ENCODE peak calls at places on chromosome 1, in eight cellular contexts. M is BE2C, S is tibial artery, U is brain microvascular endothelial cell, Q is AG04449, Z is tibial nerve, I is GM13976, C is cardiac muscle cell. A is an unnamed sample.

GRCh38 chr1:33515607-33516006 is 43.2 kb downstream of the ZSCAN20 start:
- DNase-seq in Z (no peak), C (no peak), S (no peak), Q (no peak), M (no peak), U (no peak), I (no peak), A (no peak)

GRCh38 chr1:98046031-98046641 is 125.3 kb upstream of the DPYD start:
- DNase-seq in U (peak), Q (no peak), M (peak), Z (no peak), C (peak), I (no peak), S (no peak), A (no peak)

GRCh38 chr1:183226963-183227362 is 40.9 kb downstream of the LAMC2 start:
- DNase-seq in I (no peak), Q (no peak), U (no peak), Z (no peak), S (no peak), M (no peak), C (no peak), A (no peak)

GRCh38 chr1:227317541-227318002 is 720 bp downstream of the CDC42BPA start:
- DNase-seq in I (peak), M (peak), U (peak), C (peak), Z (no peak), S (peak), Q (no peak), A (peak)

GRCh38 chr1:168360151-168360550 is 79.5 kb downstream of the TBX19 start:
- DNase-seq in S (no peak), M (no peak), Z (no peak), Q (no peak), C (peak), U (no peak), I (no peak), A (no peak)

GRCh38 chr1:52296345-52296744 is 69.7 kb downstream of the CC2D1B start:
- DNase-seq in S (no peak), Z (no peak), Q (peak), I (peak), M (no peak), U (peak), C (peak), A (peak)

GRCh38 chr1:69710484-69710883 is 142.8 kb downstream of the LRRC7 start:
- DNase-seq in U (peak), Z (no peak), M (no peak), I (no peak), Q (no peak), C (peak), S (no peak), A (no peak)

GRCh38 chr1:111127923-111128643 is 11.8 kb downstream of the DRAM2 start:
- DNase-seq in C (no peak), Z (no peak), S (no peak), I (no peak), U (no peak), M (no peak), Q (no peak), A (peak)

GRCh38 chr1:185345913-185346717 is 29.1 kb upstream of the IVNS1ABP start:
- DNase-seq in Z (no peak), U (no peak), S (no peak), C (no peak), M (no peak), I (no peak), Q (no peak), A (no peak)

GRCh38 chr1:18852501-18852900 is 7.0 kb downstream of the TAS1R2 start:
- DNase-seq in Q (no peak), U (no peak), S (no peak), C (no peak), Z (no peak), M (no peak), I (no peak), A (no peak)

GRCh38 chr1:47934243-47934805 is 62.9 kb downstream of the TRABD2B start:
- DNase-seq in Z (peak), Q (no peak), C (peak), I (no peak), U (no peak), S (peak), M (peak), A (no peak)

GRCh38 chr1:96038636-96039035 is 682.9 kb upstream of the PTBP2 start:
- DNase-seq in Q (no peak), I (no peak), S (no peak), M (no peak), U (no peak), C (no peak), Z (no peak), A (no peak)

GRCh38 chr1:31152181-31152768 is 86.8 kb upstream of the PUM1 start:
- DNase-seq in Q (no peak), M (peak), U (peak), Z (no peak), C (peak), I (no peak), S (no peak), A (no peak)

GRCh38 chr1:46180082-46180616 is 3.9 kb upstream of the P3R3URF start:
- DNase-seq in Q (no peak), M (no peak), C (no peak), Z (no peak), U (no peak), I (no peak), S (no peak), A (no peak)

GRCh38 chr1:178091986-178092745 is 1.7 kb upstream of the RASAL2 start:
- DNase-seq in Q (peak), U (no peak), S (no peak), Z (no peak), I (no peak), C (peak), M (no peak), A (no peak)

GRCh38 chr1:178094752-178095645 is 1.1 kb downstream of the RASAL2 start:
- DNase-seq in M (no peak), Q (no peak), Z (no peak), I (no peak), U (peak), S (no peak), C (peak), A (no peak)

GRCh38 chr1:178096421-178096820 is 2.5 kb downstream of the RASAL2 start:
- DNase-seq in M (no peak), Z (no peak), I (no peak), U (no peak), C (no peak), S (no peak), Q (no peak), A (no peak)

GRCh38 chr1:178093958-178094751 is at the start of gene RASAL2:
- DNase-seq in U (peak), C (peak), I (peak), S (peak), M (peak), Q (no peak), Z (peak), A (peak)

GRCh38 chr1:178093150-178093957 is 550 bp upstream of the RASAL2 start:
- DNase-seq in Z (peak), I (peak), M (peak), Q (peak), C (peak), U (peak), S (peak), A (peak)
- TF ChIP-seq CTCF in Z (no peak), I (no peak), M (no peak), Q (no peak), C (no peak), U (peak), S (no peak), A (no peak)

GRCh38 chr1:16183765-16184556 is 28.1 kb upstream of the EPHA2 start:
- DNase-seq in S (no peak), Z (no peak), C (no peak), I (no peak), M (no peak), Q (no peak), U (no peak), A (no peak)

GRCh38 chr1:16180291-16180824 is 24.5 kb upstream of the EPHA2 start:
- DNase-seq in C (no peak), Q (no peak), I (no peak), U (peak), Z (no peak), M (no peak), S (no peak), A (no peak)

GRCh38 chr1:16184557-16185303 is 27.7 kb downstream of the ARHGEF19 start:
- DNase-seq in I (no peak), M (no peak), U (no peak), Z (no peak), S (no peak), Q (no peak), C (no peak), A (no peak)

GRCh38 chr1:16183157-16183556 is 27.3 kb upstream of the EPHA2 start:
- DNase-seq in S (no peak), I (no peak), M (no peak), C (peak), Z (no peak), U (peak), Q (no peak), A (no peak)

DNA sequence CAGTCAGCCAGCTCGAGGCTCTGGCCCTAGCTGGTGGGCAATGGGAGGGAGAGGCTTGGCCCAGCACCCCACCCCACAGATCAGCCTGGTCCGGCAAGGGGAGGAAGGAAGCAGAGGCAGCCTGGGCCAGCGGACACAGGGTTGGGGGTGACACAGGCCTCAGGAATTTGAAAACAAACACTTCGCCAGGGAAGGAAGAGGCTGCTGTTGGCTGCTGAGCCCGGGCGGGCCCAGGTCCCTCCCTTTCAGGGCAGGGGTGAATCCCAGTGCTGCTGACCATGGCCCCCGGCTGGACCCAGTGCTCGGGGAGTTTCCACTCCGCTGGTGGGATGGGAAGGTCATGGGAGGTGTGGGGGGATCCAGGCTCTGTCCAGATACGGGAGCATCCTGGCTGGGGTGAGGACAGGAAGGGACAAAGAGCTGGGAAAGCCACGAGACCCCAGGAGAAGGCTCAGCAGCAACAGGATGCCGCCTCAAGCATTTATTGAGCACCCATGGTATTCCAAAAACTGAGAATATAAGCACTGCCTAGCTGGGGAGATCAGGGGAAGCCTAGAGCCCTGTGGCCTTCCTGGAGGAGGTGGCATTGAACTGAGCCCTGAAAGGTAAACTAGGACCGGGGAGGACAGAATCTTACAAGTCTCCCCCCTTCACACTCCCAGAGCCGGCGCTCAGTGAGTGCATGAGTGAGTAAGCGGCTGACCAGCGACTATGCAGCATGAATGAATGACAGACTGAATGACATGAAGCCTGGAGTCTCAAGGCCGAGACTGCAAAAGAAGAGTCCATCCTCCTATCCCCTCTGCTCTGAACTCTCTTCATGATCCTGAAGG is 26.2 kb upstream of the EPHA2 start:
- DNase-seq in Q (peak), S (peak), M (no peak), U (peak), C (peak), I (no peak), Z (peak), A (no peak)
- TF ChIP-seq CTCF in Q (no peak), S (no peak), M (no peak), U (no peak), C (no peak), I (no peak), Z (no peak), A (no peak)

DNA sequence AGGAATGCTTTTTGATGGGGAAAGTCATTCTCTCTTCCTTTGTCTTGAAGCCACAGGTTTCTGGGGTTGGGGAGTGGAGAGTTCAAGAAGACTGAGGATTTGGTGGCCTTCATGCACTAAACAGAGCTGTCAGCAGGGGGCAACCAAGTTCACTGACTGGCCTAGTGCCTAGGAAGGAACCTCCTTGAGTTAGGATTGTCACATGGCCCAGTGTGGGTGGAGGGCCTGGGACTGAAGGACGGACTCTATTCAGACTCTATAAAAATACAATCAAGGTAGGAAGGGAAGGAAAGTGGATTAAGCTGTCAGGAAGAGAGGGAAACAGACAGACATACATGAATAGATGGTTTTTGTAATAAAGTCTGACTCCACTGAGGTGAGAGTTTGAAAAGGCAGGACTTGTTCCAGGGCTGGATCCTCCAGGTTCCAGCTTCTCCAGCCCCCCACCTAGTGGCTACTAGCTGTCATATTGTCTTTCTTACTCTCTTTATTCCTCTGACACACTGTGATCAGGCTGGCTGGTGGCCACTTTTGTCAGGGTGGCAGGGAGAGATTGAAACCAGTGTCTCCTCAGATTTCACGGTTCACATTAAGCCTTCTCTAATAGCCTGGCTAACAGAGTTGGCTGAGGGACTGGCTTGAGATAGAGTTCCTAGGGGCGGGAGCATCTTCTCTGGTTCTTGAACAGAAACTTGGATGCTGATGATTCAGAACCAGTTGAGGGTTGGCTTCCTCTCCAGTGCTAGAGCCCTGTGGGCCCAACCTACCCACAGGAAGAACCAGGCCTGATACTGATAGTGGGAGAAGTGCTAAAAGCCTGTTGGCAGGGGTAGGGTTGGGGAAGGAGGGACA is 4.1 kb upstream of the SH3BGRL3 start:
- DNase-seq in C (peak), U (peak), S (peak), Z (peak), I (peak), M (peak), Q (peak), A (peak)
- TF ChIP-seq CTCF in C (peak), U (peak), S (peak), Z (peak), I (peak), M (peak), Q (peak), A (peak)

GRCh38 chr1:17577907-17578297 is 38.4 kb downstream of the ARHGEF10L start:
- DNase-seq in U (no peak), S (no peak), Z (no peak), C (no peak), M (no peak), I (no peak), Q (no peak), A (no peak)

GRCh38 chr1:17572264-17572985 is 32.9 kb downstream of the ARHGEF10L start:
- DNase-seq in I (peak), Z (no peak), Q (no peak), U (no peak), M (no peak), S (no peak), C (no peak), A (peak)

GRCh38 chr1:17573518-17574041 is 34.1 kb downstream of the ARHGEF10L start:
- DNase-seq in C (no peak), Q (no peak), Z (no peak), S (no peak), I (no peak), U (no peak), M (no peak), A (no peak)

GRCh38 chr1:17575786-17576584 is 36.5 kb downstream of the ARHGEF10L start:
- DNase-seq in I (no peak), Z (no peak), C (no peak), M (no peak), U (no peak), Q (no peak), S (no peak), A (no peak)

DNA sequence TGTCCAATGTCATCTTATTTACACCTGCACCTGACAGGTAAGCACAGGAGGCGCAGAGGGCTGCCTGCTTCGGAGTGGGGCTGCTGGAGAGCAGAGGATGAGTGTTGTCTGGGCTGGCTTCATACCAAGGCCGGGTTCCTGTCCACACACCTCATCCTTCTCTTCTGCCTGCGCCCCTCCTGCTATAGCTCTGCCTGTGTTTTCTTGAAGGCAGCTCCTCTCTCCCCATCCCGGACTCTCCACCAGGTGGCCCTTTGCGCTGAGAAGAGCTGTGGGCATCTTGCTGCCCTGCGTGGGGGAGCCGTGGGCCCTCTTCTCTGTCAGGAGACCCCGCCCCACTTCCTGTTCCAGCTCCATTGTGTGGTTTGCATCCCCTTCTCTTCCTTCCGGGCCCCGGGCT is 35.0 kb downstream of the ARHGEF10L start:
- DNase-seq in C (no peak), U (no peak), Q (no peak), I (no peak), M (no peak), S (no peak), Z (no peak), A (no peak)
- TF ChIP-seq CTCF in C (peak), U (peak), Q (peak), I (no peak), M (peak), S (peak), Z (no peak), A (no peak)

DNA sequence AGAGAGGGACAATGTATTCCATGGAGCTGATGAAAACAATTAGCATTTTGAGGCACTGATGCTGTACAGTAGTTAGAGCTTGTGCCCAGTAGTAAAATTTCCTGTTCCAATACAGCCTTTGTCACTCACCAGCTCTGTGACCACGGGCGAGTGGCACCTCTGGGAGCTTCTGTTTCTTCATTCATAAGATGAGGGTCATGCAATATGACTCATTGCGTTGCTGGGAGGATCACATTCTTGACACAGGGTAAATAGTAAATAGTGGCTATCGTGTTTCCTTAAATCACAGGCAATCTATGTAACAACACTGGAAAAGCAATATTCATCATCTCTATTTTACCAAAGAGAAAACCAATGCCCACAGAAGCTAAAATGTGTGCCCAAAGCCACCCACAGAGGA is 4.5 kb upstream of the LRRC52 start:
- DNase-seq in I (no peak), U (no peak), Z (no peak), Q (no peak), M (no peak), C (no peak), S (no peak), A (no peak)
- TF ChIP-seq CTCF in I (no peak), U (no peak), Z (no peak), Q (no peak), M (no peak), C (no peak), S (no peak), A (no peak)

GRCh38 chr1:161171191-161171590 is 5.0 kb downstream of the PPOX start:
- DNase-seq in Z (no peak), I (no peak), U (no peak), Q (no peak), M (no peak), S (no peak), C (no peak), A (no peak)
- TF ChIP-seq CTCF in Z (no peak), I (no peak), U (peak), Q (no peak), M (peak), S (no peak), C (peak), A (no peak)

A was measured in GM10248.